ENCODE peak calls at places on chromosomes 4 and X, in five cellular contexts. P, N, X, I and C are unnamed samples.

GRCh38 chrX:96314974-96315373 is 369.7 kb upstream of the DIAPH2 start:
- DNase-seq in P (no peak), N (no peak), X (no peak), I (peak), C (no peak)

GRCh38 chr4:40455340-40455902 is 120.3 kb downstream of the CHRNA9 start:
- DNase-seq in P (no peak), N (no peak), X (no peak), I (no peak), C (no peak)

GRCh38 chr4:155889036-155889793 is 14.3 kb upstream of the TDO2 start:
- DNase-seq in P (no peak), N (no peak), X (no peak), I (peak), C (no peak)

GRCh38 chr4:89113415-89113814 is 2.1 kb downstream of the TIGD2 start:
- DNase-seq in P (no peak), N (no peak), X (no peak), I (no peak), C (no peak)

GRCh38 chr4:107255596-107255995 is 219.5 kb upstream of the DKK2 start:
- DNase-seq in P (no peak), N (no peak), X (no peak), I (no peak), C (no peak)

GRCh38 chr4:112516401-112517066 is 554 bp upstream of the NEUROG2 start:
- DNase-seq in P (no peak), N (peak), X (no peak), I (no peak), C (no peak)

GRCh38 chrX:136310411-136310810 is 9.6 kb downstream of the ADGRG4 start:
- DNase-seq in P (no peak), N (peak), X (no peak), I (peak), C (no peak)

GRCh38 chr4:147821555-147821954 is 89.7 kb downstream of the ARHGAP10 start:
- DNase-seq in P (no peak), N (no peak), X (no peak), I (no peak), C (no peak)

GRCh38 chr4:41256740-41257256 is at the start of gene UCHL1:
- DNase-seq in P (peak), N (peak), X (no peak), I (peak), C (peak)

GRCh38 chr4:16131293-16131692 is 47.5 kb upstream of the PROM1 start:
- DNase-seq in P (no peak), N (no peak), X (no peak), I (no peak), C (no peak)

GRCh38 chr4:79022529-79022928 is 83.3 kb upstream of the PAQR3 start:
- DNase-seq in P (no peak), N (no peak), X (no peak), I (no peak), C (peak)

GRCh38 chrX:124641737-124642491 is 295.6 kb downstream of the SH2D1A start:
- DNase-seq in P (no peak), N (no peak), X (no peak), I (no peak), C (no peak)

GRCh38 chrX:115894087-115894486 is 276.5 kb upstream of the AGTR2 start:
- DNase-seq in P (no peak), N (peak), X (no peak), I (no peak), C (no peak)

GRCh38 chr4:119471259-119471658 is 149.3 kb upstream of the FABP2 start:
- DNase-seq in P (no peak), N (no peak), X (no peak), I (no peak), C (no peak)

GRCh38 chr4:7530932-7531639 is 96.4 kb upstream of the PSAPL1 start:
- DNase-seq in P (no peak), N (no peak), X (no peak), I (no peak), C (no peak)

GRCh38 chr4:44046491-44046890 is 402.1 kb downstream of the KCTD8 start:
- DNase-seq in P (no peak), N (no peak), X (no peak), I (no peak), C (no peak)

GRCh38 chrX:47991263-47992092 is 12.3 kb downstream of the ZNF182 start:
- DNase-seq in P (no peak), N (no peak), X (no peak), I (peak), C (no peak)

GRCh38 chr4:90103991-90104390 is 23.2 kb upstream of the CCSER1 start:
- DNase-seq in P (no peak), N (no peak), X (no peak), I (no peak), C (no peak)

GRCh38 chr4:149897784-149898183 is 82.1 kb upstream of the IQCM start:
- DNase-seq in P (no peak), N (no peak), X (no peak), I (peak), C (no peak)

GRCh38 chrX:71085900-71086299 is 9.8 kb upstream of the FOXO4 start:
- DNase-seq in P (no peak), N (no peak), X (no peak), I (no peak), C (no peak)

GRCh38 chr4:54099287-54099958 is 540 bp upstream of the GSX2 start:
- DNase-seq in P (no peak), N (no peak), X (no peak), I (peak), C (no peak)

GRCh38 chr4:102627831-102628523 is 126.8 kb downstream of the NFKB1 start:
- DNase-seq in P (no peak), N (no peak), X (peak), I (peak), C (no peak)